ENCODE peak calls at places on chromosomes 1 and 21, in five cellular contexts. One of them, this sample, is unnamed.

GRCh38 chr1:233598891-233599541 is 14.9 kb upstream of the KCNK1 start:
- DNase-seq in hepatocyte: no peak
- DNase-seq in cardiac fibroblast: no peak
- DNase-seq in fibroblast of lung: no peak
- DNase-seq in breast epithelium: no peak
- DNase-seq in this sample: no peak

GRCh38 chr1:234148350-234148749 is 224.9 kb upstream of the COA6 start:
- DNase-seq in cardiac fibroblast: no peak
- DNase-seq in hepatocyte: no peak
- DNase-seq in fibroblast of lung: no peak
- DNase-seq in breast epithelium: no peak
- DNase-seq in this sample: no peak

GRCh38 chr21:31354604-31355443 is 10.8 kb upstream of the TIAM1 start:
- DNase-seq in cardiac fibroblast: peak
- DNase-seq in fibroblast of lung: peak
- DNase-seq in hepatocyte: no peak
- DNase-seq in breast epithelium: peak
- DNase-seq in this sample: peak

GRCh38 chr1:39332828-39333227 is 128.3 kb downstream of the MACF1 start:
- DNase-seq in fibroblast of lung: no peak
- DNase-seq in hepatocyte: no peak
- DNase-seq in cardiac fibroblast: no peak
- DNase-seq in breast epithelium: no peak
- DNase-seq in this sample: no peak

GRCh38 chr1:99691175-99691574 is 45.3 kb downstream of the PALMD start:
- DNase-seq in hepatocyte: no peak
- DNase-seq in breast epithelium: no peak
- DNase-seq in fibroblast of lung: no peak
- DNase-seq in cardiac fibroblast: peak
- DNase-seq in this sample: no peak

GRCh38 chr1:19208710-19209438 is 1.2 kb downstream of the UBR4 start:
- DNase-seq in cardiac fibroblast: peak
- DNase-seq in fibroblast of lung: peak
- DNase-seq in hepatocyte: no peak
- DNase-seq in breast epithelium: no peak
- DNase-seq in this sample: peak

GRCh38 chr1:211210052-211210451 is 49.1 kb upstream of the RCOR3 start:
- DNase-seq in hepatocyte: peak
- DNase-seq in cardiac fibroblast: peak
- DNase-seq in breast epithelium: no peak
- DNase-seq in fibroblast of lung: no peak
- DNase-seq in this sample: peak

GRCh38 chr1:58841455-58841854 is 57.6 kb upstream of the JUN start:
- DNase-seq in fibroblast of lung: no peak
- DNase-seq in hepatocyte: no peak
- DNase-seq in cardiac fibroblast: no peak
- DNase-seq in breast epithelium: no peak
- DNase-seq in this sample: no peak

GRCh38 chr1:177170756-177171535 is at the start of gene BRINP2:
- DNase-seq in hepatocyte: peak
- DNase-seq in cardiac fibroblast: peak
- DNase-seq in breast epithelium: no peak
- DNase-seq in fibroblast of lung: peak
- DNase-seq in this sample: peak

GRCh38 chr1:54453509-54453908 is 47.3 kb upstream of the SSBP3 start:
- DNase-seq in fibroblast of lung: no peak
- DNase-seq in cardiac fibroblast: no peak
- DNase-seq in breast epithelium: peak
- DNase-seq in hepatocyte: no peak
- DNase-seq in this sample: no peak

GRCh38 chr21:46421756-46422555 is 36.7 kb upstream of the DIP2A start:
- DNase-seq in breast epithelium: no peak
- DNase-seq in fibroblast of lung: no peak
- DNase-seq in hepatocyte: no peak
- DNase-seq in cardiac fibroblast: no peak
- DNase-seq in this sample: no peak

GRCh38 chr1:15103906-15104305 is 49.6 kb upstream of the TMEM51 start:
- DNase-seq in hepatocyte: no peak
- DNase-seq in fibroblast of lung: no peak
- DNase-seq in cardiac fibroblast: no peak
- DNase-seq in breast epithelium: no peak
- DNase-seq in this sample: no peak

GRCh38 chr1:15106608-15107007 is 46.9 kb upstream of the TMEM51 start:
- DNase-seq in fibroblast of lung: no peak
- DNase-seq in cardiac fibroblast: peak
- DNase-seq in breast epithelium: no peak
- DNase-seq in hepatocyte: peak
- DNase-seq in this sample: peak

GRCh38 chr1:15103211-15103610 is 50.3 kb upstream of the TMEM51 start:
- DNase-seq in breast epithelium: no peak
- DNase-seq in hepatocyte: no peak
- DNase-seq in fibroblast of lung: no peak
- DNase-seq in cardiac fibroblast: no peak
- DNase-seq in this sample: no peak

GRCh38 chr1:15102646-15103045 is 50.9 kb upstream of the TMEM51 start:
- DNase-seq in fibroblast of lung: no peak
- DNase-seq in breast epithelium: no peak
- DNase-seq in hepatocyte: no peak
- DNase-seq in cardiac fibroblast: no peak
- DNase-seq in this sample: no peak

DNA sequence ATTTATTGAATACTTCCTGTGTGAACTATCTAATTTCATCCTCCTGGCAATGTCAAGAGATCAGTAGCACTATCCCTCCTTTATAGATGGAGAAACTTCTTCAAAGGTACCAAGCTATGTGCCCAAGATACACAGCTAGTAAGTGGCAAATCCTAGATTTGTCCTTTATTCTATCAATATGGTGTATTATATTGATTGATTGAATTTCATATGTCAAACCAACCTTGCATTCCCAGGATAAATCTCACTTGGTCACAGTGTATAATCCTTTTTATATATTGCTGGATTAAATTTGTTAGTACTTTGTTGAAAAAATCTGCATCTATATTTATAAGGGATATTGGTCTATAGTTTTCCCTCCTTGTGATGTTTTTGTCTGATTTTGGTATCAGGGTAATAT is 48.8 kb upstream of the TMEM51 start:
- DNase-seq in breast epithelium: no peak
- DNase-seq in cardiac fibroblast: no peak
- DNase-seq in hepatocyte: no peak
- DNase-seq in fibroblast of lung: no peak
- DNase-seq in this sample: no peak
- TF ChIP-seq CTCF in breast epithelium: no peak
- TF ChIP-seq CTCF in cardiac fibroblast: no peak
- TF ChIP-seq CTCF in hepatocyte: no peak
- TF ChIP-seq CTCF in fibroblast of lung: no peak
- TF ChIP-seq CTCF in this sample: no peak

GRCh38 chr1:213996320-213997022 is 8.7 kb downstream of the PROX1 start:
- DNase-seq in fibroblast of lung: peak
- DNase-seq in cardiac fibroblast: no peak
- DNase-seq in breast epithelium: no peak
- DNase-seq in hepatocyte: no peak
- DNase-seq in this sample: no peak

GRCh38 chr1:213997772-213998107 is 10.0 kb downstream of the PROX1 start:
- DNase-seq in cardiac fibroblast: no peak
- DNase-seq in breast epithelium: no peak
- DNase-seq in hepatocyte: no peak
- DNase-seq in fibroblast of lung: no peak
- DNase-seq in this sample: no peak

GRCh38 chr1:213995603-213996002 is 7.8 kb downstream of the PROX1 start:
- DNase-seq in hepatocyte: no peak
- DNase-seq in fibroblast of lung: no peak
- DNase-seq in breast epithelium: no peak
- DNase-seq in cardiac fibroblast: no peak
- DNase-seq in this sample: no peak

GRCh38 chr1:213994888-213995287 is 7.1 kb downstream of the PROX1 start:
- DNase-seq in breast epithelium: no peak
- DNase-seq in fibroblast of lung: no peak
- DNase-seq in cardiac fibroblast: no peak
- DNase-seq in hepatocyte: no peak
- DNase-seq in this sample: no peak

GRCh38 chr1:213997031-213997771 is 9.4 kb downstream of the PROX1 start:
- DNase-seq in cardiac fibroblast: no peak
- DNase-seq in breast epithelium: no peak
- DNase-seq in hepatocyte: no peak
- DNase-seq in fibroblast of lung: peak
- DNase-seq in this sample: no peak
- H3K4me3 ChIP-seq in cardiac fibroblast: no peak
- H3K4me3 ChIP-seq in breast epithelium: peak
- H3K4me3 ChIP-seq in hepatocyte: no peak
- H3K4me3 ChIP-seq in fibroblast of lung: peak
- H3K4me3 ChIP-seq in this sample: no peak

DNA sequence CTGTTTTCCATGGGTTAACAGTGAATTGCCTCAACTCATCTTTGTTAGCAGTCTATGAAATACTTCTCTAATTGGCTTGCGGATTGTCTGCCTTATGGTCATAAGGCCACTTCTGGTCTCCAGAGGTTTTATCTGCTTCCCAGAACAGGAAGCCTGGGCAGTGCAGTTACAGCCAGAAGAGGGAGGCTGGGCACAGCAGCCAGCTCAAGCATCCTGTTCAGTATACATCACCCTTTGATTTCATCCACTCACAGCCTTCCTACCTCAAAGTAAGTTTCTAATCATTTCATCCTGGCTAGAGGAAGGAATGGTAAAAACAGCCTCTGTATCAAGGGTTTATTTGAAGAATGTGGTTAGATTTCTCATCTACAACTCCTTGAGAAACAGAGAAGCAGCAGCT is 311.5 kb upstream of the DEPDC1 start:
- DNase-seq in breast epithelium: no peak
- DNase-seq in hepatocyte: peak
- DNase-seq in cardiac fibroblast: peak
- DNase-seq in fibroblast of lung: no peak
- DNase-seq in this sample: peak
- TF ChIP-seq CTCF in breast epithelium: no peak
- TF ChIP-seq CTCF in hepatocyte: no peak
- TF ChIP-seq CTCF in cardiac fibroblast: no peak
- TF ChIP-seq CTCF in fibroblast of lung: no peak
- TF ChIP-seq CTCF in this sample: no peak

GRCh38 chr1:217896490-217896889 is 265.3 kb downstream of the SPATA17 start:
- DNase-seq in cardiac fibroblast: no peak
- DNase-seq in fibroblast of lung: peak
- DNase-seq in hepatocyte: no peak
- DNase-seq in breast epithelium: no peak
- DNase-seq in this sample: no peak
- H3K4me3 ChIP-seq in cardiac fibroblast: no peak
- H3K4me3 ChIP-seq in fibroblast of lung: no peak
- H3K4me3 ChIP-seq in hepatocyte: no peak
- H3K4me3 ChIP-seq in breast epithelium: no peak
- H3K4me3 ChIP-seq in this sample: no peak

DNA sequence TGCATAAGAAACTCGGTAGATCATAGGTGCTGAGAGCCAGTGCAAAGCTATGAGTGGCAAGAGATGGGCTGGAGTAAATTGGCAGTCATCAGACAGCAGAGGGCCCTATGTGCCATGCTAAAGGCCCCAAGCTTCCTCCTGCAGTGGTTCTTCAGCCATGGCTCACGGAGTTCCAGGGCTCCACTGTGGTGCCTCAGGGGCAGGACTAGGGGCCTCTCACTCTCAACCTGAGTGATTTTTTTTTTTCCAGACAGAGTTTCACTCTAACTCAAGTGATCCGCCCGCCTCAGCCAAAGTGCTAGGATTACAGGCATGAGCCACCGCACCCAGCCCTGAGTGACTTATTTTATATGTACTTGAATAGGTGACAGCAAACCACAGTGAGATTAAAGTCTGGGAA is 10.4 kb upstream of the GJA8 start:
- DNase-seq in fibroblast of lung: no peak
- DNase-seq in cardiac fibroblast: no peak
- DNase-seq in hepatocyte: peak
- DNase-seq in breast epithelium: no peak
- DNase-seq in this sample: peak
- TF ChIP-seq CTCF in fibroblast of lung: no peak
- TF ChIP-seq CTCF in cardiac fibroblast: peak
- TF ChIP-seq CTCF in hepatocyte: no peak
- TF ChIP-seq CTCF in breast epithelium: no peak
- TF ChIP-seq CTCF in this sample: peak

DNA sequence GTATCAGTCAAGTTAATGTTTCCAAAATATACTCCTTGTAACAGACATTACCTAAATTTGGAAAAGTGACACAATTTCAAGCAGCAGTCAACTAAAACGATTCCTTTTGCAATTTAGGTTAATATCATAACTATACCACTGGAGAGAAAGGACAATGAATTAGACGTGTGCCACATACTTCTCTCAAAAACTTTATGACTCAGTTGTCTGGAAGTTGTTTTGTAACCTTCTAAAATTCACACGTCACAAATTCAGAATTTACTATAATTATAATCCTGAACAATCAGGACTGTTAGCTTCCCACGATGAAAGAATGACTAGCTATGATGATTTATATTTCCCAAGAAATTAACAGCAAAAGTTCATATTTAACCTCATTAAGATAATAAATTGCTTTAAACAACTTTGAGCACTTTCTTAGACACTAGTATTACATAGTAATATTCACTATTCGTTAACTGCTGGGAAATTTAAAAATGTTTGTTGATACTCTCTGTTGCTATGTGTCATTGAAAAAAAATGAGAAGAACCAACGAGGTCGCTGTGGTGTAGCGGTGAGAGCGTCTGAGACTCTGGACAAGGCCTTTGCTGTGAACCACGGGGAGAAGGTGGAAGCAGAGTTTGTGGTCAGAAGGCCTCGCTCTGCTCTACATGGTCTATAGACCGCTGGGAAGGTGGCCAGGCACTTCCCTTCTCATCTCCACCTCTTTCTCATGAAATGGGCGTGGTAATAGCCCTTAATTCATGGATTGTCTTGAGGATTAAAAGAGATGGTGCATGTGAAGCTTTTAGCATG is 27.9 kb upstream of the BATF3 start:
- DNase-seq in cardiac fibroblast: peak
- DNase-seq in fibroblast of lung: peak
- DNase-seq in hepatocyte: no peak
- DNase-seq in breast epithelium: no peak
- DNase-seq in this sample: peak
- H3K4me3 ChIP-seq in cardiac fibroblast: no peak
- H3K4me3 ChIP-seq in fibroblast of lung: no peak
- H3K4me3 ChIP-seq in hepatocyte: no peak
- H3K4me3 ChIP-seq in breast epithelium: no peak
- H3K4me3 ChIP-seq in this sample: no peak

GRCh38 chr1:200306954-200307754 is 102.7 kb downstream of the ZNF281 start:
- DNase-seq in fibroblast of lung: peak
- DNase-seq in hepatocyte: peak
- DNase-seq in breast epithelium: no peak
- DNase-seq in cardiac fibroblast: peak
- DNase-seq in this sample: peak

GRCh38 chr1:200305806-200306205 is 104.0 kb downstream of the ZNF281 start:
- DNase-seq in fibroblast of lung: no peak
- DNase-seq in breast epithelium: no peak
- DNase-seq in cardiac fibroblast: no peak
- DNase-seq in hepatocyte: no peak
- DNase-seq in this sample: no peak

GRCh38 chr1:200311256-200311655 is 98.6 kb downstream of the ZNF281 start:
- DNase-seq in breast epithelium: no peak
- DNase-seq in cardiac fibroblast: no peak
- DNase-seq in hepatocyte: no peak
- DNase-seq in fibroblast of lung: no peak
- DNase-seq in this sample: peak

GRCh38 chr1:200310824-200311223 is 99.0 kb downstream of the ZNF281 start:
- DNase-seq in cardiac fibroblast: no peak
- DNase-seq in breast epithelium: no peak
- DNase-seq in fibroblast of lung: no peak
- DNase-seq in hepatocyte: no peak
- DNase-seq in this sample: no peak

GRCh38 chr1:200307755-200308066 is 102.1 kb downstream of the ZNF281 start:
- DNase-seq in fibroblast of lung: no peak
- DNase-seq in hepatocyte: no peak
- DNase-seq in breast epithelium: no peak
- DNase-seq in cardiac fibroblast: no peak
- DNase-seq in this sample: no peak
- TF ChIP-seq CTCF in fibroblast of lung: no peak
- TF ChIP-seq CTCF in hepatocyte: no peak
- TF ChIP-seq CTCF in breast epithelium: no peak
- TF ChIP-seq CTCF in cardiac fibroblast: no peak
- TF ChIP-seq CTCF in this sample: no peak